ENCODE peak calls at places on chromosomes 5 and 9, in five cellular contexts. One of them, this sample, is unnamed. For H3K36me3, the result is how much of the 10 kb centered on the place peaks cover.

GRCh38 chr9:14846871-14847311 is 63.3 kb downstream of the FREM1 start:
- DNase-seq in body of pancreas: peak
- DNase-seq in transverse colon: peak
- DNase-seq in Peyer's patch: peak
- DNase-seq in prostate gland: peak
- DNase-seq in this sample: peak

GRCh38 chr5:87300744-87301143 is 33.1 kb downstream of the RASA1 start:
- DNase-seq in Peyer's patch: no peak
- DNase-seq in body of pancreas: peak
- DNase-seq in prostate gland: no peak
- DNase-seq in transverse colon: no peak
- DNase-seq in this sample: no peak

GRCh38 chr5:56409331-56410190 is 176.4 kb upstream of the ANKRD55 start:
- DNase-seq in body of pancreas: peak
- DNase-seq in transverse colon: no peak
- DNase-seq in Peyer's patch: no peak
- DNase-seq in prostate gland: no peak
- DNase-seq in this sample: no peak

GRCh38 chr9:13113751-13114150 is 165.7 kb downstream of the MPDZ start:
- DNase-seq in prostate gland: no peak
- DNase-seq in body of pancreas: no peak
- DNase-seq in Peyer's patch: no peak
- DNase-seq in transverse colon: no peak
- DNase-seq in this sample: no peak

GRCh38 chr5:103499236-103499635 is 63.4 kb downstream of the NUDT12 start:
- DNase-seq in Peyer's patch: no peak
- DNase-seq in transverse colon: no peak
- DNase-seq in prostate gland: no peak
- DNase-seq in body of pancreas: no peak
- DNase-seq in this sample: no peak

GRCh38 chr5:164013077-164013670 is 507.8 kb downstream of the MAT2B start:
- DNase-seq in body of pancreas: peak
- DNase-seq in Peyer's patch: peak
- DNase-seq in transverse colon: peak
- DNase-seq in prostate gland: peak
- DNase-seq in this sample: no peak

GRCh38 chr5:125042243-125042887 is 295.9 kb upstream of the ZNF608 start:
- DNase-seq in body of pancreas: no peak
- DNase-seq in transverse colon: no peak
- DNase-seq in prostate gland: no peak
- DNase-seq in Peyer's patch: no peak
- DNase-seq in this sample: no peak

GRCh38 chr5:42636425-42636824 is 120.2 kb upstream of the CCDC152 start:
- DNase-seq in transverse colon: no peak
- DNase-seq in body of pancreas: no peak
- DNase-seq in Peyer's patch: no peak
- DNase-seq in prostate gland: no peak
- DNase-seq in this sample: no peak

GRCh38 chr5:56306433-56307150 is 73.5 kb upstream of the ANKRD55 start:
- DNase-seq in transverse colon: no peak
- DNase-seq in Peyer's patch: no peak
- DNase-seq in body of pancreas: no peak
- DNase-seq in prostate gland: no peak
- DNase-seq in this sample: no peak

GRCh38 chr5:150627731-150628545 is 12.5 kb upstream of the SYNPO start:
- DNase-seq in Peyer's patch: no peak
- DNase-seq in body of pancreas: no peak
- DNase-seq in transverse colon: no peak
- DNase-seq in prostate gland: no peak
- DNase-seq in this sample: no peak

DNA sequence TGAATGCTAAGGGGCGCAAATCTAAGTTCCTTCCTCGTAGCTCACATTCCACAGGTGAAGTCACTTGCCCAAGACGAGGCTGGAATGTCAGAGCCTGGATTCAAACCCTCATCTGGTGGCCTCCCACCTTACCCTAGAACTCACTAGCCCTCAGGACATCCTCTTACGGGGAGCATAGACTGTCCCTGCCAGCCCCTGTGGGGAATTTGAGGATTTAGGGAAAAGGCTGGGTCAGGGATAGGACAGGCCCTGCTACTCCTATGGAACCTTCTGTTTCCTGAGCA is 45.0 kb downstream of the IRF1 start:
- DNase-seq in prostate gland: no peak
- DNase-seq in transverse colon: no peak
- DNase-seq in body of pancreas: no peak
- DNase-seq in Peyer's patch: no peak
- DNase-seq in this sample: no peak
- H3K27ac ChIP-seq in prostate gland: no peak
- H3K27ac ChIP-seq in transverse colon: peak
- H3K27ac ChIP-seq in body of pancreas: no peak
- H3K27ac ChIP-seq in Peyer's patch: peak
- H3K27ac ChIP-seq in this sample: no peak

GRCh38 chr5:14579246-14579645 is 2.3 kb upstream of the OTULINL start:
- DNase-seq in Peyer's patch: no peak
- DNase-seq in body of pancreas: no peak
- DNase-seq in transverse colon: no peak
- DNase-seq in prostate gland: no peak
- DNase-seq in this sample: no peak
- H3K36me3 ChIP-seq in Peyer's patch: under half
- H3K36me3 ChIP-seq in body of pancreas: under half
- H3K36me3 ChIP-seq in transverse colon: under half
- H3K36me3 ChIP-seq in prostate gland: under half
- H3K36me3 ChIP-seq in this sample: under half

GRCh38 chr5:113269023-113269997 is 165.5 kb downstream of the TSSK1B start:
- DNase-seq in body of pancreas: no peak
- DNase-seq in transverse colon: no peak
- DNase-seq in Peyer's patch: no peak
- DNase-seq in prostate gland: no peak
- DNase-seq in this sample: no peak
- H3K4me3 ChIP-seq in body of pancreas: no peak
- H3K4me3 ChIP-seq in transverse colon: no peak
- H3K4me3 ChIP-seq in Peyer's patch: no peak
- H3K4me3 ChIP-seq in prostate gland: no peak
- H3K4me3 ChIP-seq in this sample: no peak

DNA sequence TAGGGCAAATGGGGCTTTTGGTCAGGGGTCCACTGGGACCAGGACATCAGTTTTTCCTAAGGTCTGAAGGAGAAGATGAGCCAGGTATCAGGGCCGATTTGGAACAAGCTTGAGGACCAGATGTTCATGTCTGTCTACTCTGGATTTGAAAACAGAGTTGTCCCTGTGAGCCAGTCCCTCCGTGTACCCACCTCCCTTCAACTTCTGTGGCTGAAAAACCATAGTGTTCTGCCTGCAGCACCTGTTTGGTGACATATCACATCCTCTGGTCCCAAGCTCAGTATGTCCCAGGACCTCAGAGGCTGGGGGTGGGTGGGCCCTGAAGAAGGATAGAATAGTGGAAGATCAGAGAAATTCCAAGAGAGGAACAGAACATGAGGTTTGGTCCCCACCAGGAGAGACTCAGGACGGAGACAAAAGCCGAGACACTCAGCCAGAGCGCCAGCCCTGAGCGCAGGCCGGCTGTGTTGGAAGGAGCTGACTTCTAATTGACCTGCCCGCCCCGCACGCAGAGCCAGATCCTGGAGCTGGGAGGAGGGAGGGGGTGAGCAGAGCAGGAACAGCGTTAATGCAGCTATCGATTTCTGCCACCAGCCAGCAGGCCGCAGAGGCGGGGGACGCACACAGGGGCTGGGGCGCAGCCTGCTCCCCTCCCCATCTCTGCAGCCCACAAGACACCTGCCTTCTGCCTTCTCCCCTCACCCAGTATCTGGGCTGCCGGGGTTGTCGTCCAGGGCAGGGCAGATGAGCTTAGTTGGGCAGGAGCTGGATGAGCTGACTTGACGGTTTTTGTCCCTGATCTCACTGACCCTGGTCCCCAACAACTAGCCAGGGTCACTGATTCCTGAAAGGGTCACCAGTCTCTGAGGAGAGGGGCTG is 29.5 kb downstream of the CXXC5 start:
- DNase-seq in body of pancreas: peak
- DNase-seq in Peyer's patch: no peak
- DNase-seq in prostate gland: no peak
- DNase-seq in transverse colon: no peak
- DNase-seq in this sample: no peak
- H3K27ac ChIP-seq in body of pancreas: peak
- H3K27ac ChIP-seq in Peyer's patch: peak
- H3K27ac ChIP-seq in prostate gland: no peak
- H3K27ac ChIP-seq in transverse colon: peak
- H3K27ac ChIP-seq in this sample: no peak

DNA sequence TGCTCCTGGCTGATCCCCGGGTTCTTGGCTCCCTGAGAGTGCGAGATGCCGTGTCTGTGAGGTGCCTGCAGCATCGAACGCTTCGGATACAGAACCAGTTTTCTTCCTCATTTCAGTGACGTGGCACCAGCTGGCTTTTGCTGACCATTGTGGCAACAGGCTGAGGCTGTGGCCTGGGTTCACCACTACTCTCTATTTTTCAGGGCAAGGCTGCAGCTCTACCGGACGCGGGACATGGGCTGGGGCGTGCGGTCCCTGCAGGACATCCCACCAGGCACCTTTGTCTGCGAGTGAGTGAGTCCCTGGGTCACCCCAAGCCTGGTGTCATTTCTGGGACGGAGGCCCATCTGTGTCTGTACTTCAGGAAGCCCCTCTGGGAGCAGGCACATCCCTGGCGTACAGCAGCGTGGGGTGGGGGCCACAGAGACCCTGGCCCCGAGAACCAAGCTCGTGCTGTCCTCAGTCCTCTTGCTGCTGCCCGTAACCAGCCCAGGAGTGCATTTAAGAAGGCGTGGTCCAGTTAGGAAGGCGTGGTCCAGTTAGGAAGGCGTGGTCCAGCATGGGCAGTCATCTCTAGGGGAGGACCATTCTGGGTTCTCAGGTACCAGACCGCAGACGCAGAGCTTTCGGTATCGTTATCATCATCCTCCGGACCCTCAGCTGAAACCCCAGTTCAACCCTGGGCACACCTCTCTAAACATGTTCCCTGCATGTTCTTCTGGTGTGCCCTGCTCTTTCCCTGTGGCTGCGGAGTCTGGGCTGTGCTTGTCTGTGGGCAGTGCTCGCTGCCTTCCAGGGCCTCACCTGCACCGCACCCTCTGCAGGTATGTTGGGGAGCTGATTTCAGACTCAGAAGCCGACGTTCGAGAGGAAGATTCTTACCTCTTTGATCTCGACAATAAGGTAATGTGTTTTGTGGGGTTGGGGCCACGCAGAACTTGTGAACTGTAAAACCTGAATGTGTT is 60.1 kb upstream of the CACNA1B start:
- DNase-seq in prostate gland: no peak
- DNase-seq in body of pancreas: no peak
- DNase-seq in transverse colon: no peak
- DNase-seq in Peyer's patch: no peak
- DNase-seq in this sample: no peak
- H3K36me3 ChIP-seq in prostate gland: under half
- H3K36me3 ChIP-seq in body of pancreas: under half
- H3K36me3 ChIP-seq in transverse colon: under half
- H3K36me3 ChIP-seq in Peyer's patch: under half
- H3K36me3 ChIP-seq in this sample: under half

GRCh38 chr5:142319105-142319504 is 5.7 kb downstream of the SPRY4 start:
- DNase-seq in prostate gland: no peak
- DNase-seq in Peyer's patch: no peak
- DNase-seq in body of pancreas: no peak
- DNase-seq in transverse colon: no peak
- DNase-seq in this sample: no peak

GRCh38 chr5:142319560-142320426 is 5.0 kb downstream of the SPRY4 start:
- DNase-seq in transverse colon: no peak
- DNase-seq in body of pancreas: no peak
- DNase-seq in Peyer's patch: no peak
- DNase-seq in prostate gland: no peak
- DNase-seq in this sample: no peak

GRCh38 chr5:142320427-142320732 is 4.4 kb downstream of the SPRY4 start:
- DNase-seq in Peyer's patch: no peak
- DNase-seq in prostate gland: no peak
- DNase-seq in body of pancreas: no peak
- DNase-seq in transverse colon: no peak
- DNase-seq in this sample: no peak

GRCh38 chr5:142322403-142322746 is 2.4 kb downstream of the SPRY4 start:
- DNase-seq in transverse colon: no peak
- DNase-seq in Peyer's patch: no peak
- DNase-seq in prostate gland: no peak
- DNase-seq in body of pancreas: no peak
- DNase-seq in this sample: no peak

DNA sequence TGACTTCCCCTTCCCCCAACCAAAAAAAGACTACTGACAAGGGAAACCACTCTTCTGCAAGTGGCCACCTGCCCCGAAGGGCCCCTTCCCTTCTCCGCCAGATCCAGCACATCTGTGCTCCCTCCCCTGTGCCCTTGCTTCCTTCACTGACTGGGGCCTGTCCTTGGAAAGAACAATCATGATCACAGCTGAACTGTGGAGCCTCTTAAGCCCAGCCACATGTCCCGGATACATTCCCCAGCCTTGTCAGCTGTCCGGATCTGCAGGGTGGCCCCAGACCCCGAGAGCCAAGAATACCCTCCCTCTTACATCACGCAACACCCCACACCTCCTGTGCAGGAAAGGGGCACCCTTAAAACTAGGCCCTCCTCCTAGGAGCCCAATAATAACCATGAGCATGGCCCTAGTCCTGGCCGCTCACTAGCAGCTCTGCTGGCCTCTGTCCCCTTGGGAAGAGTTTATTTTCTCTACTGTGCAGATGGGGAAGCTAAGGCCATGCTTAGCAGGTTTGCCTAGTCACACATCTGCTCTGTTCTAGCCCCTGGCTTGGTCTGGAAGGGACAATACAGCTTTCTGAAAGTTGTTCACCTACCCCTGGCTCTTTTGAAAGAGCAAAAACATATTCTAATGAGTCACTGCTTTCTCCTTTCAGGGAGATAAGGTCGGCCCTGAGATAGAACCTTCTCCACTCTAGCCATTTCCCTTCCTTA is 3.8 kb downstream of the SPRY4 start:
- DNase-seq in transverse colon: no peak
- DNase-seq in Peyer's patch: no peak
- DNase-seq in body of pancreas: no peak
- DNase-seq in prostate gland: no peak
- DNase-seq in this sample: no peak
- H3K4me3 ChIP-seq in transverse colon: peak
- H3K4me3 ChIP-seq in Peyer's patch: peak
- H3K4me3 ChIP-seq in body of pancreas: no peak
- H3K4me3 ChIP-seq in prostate gland: no peak
- H3K4me3 ChIP-seq in this sample: no peak

GRCh38 chr9:16598316-16598715 is 272.2 kb downstream of the BNC2 start:
- DNase-seq in body of pancreas: no peak
- DNase-seq in transverse colon: no peak
- DNase-seq in Peyer's patch: no peak
- DNase-seq in prostate gland: no peak
- DNase-seq in this sample: no peak

GRCh38 chr9:16602494-16602893 is 268.0 kb downstream of the BNC2 start:
- DNase-seq in body of pancreas: no peak
- DNase-seq in Peyer's patch: no peak
- DNase-seq in transverse colon: no peak
- DNase-seq in prostate gland: no peak
- DNase-seq in this sample: no peak

DNA sequence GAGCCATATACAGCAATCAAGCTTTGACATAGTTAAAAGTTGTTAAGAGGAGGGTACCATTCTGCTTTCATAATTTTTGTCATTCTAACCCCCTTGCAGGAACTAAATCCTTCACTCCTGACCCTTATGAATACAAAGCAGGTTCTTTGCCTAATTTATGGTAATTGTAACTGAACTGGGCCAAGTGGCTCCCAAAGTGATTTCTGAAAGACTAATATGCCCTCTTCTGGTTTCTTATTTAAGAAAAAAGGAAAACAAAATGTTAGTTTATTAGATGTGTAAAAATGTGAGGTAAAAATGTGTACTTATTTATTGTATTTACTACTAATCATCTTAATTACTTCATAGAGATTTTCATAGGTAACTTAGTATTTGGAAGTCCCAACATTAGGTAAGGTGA is 268.5 kb downstream of the BNC2 start:
- DNase-seq in Peyer's patch: no peak
- DNase-seq in transverse colon: no peak
- DNase-seq in prostate gland: no peak
- DNase-seq in body of pancreas: no peak
- DNase-seq in this sample: no peak
- H3K27ac ChIP-seq in Peyer's patch: no peak
- H3K27ac ChIP-seq in transverse colon: no peak
- H3K27ac ChIP-seq in prostate gland: no peak
- H3K27ac ChIP-seq in body of pancreas: no peak
- H3K27ac ChIP-seq in this sample: no peak